ENCODE peak calls at places on chromosome 21, in six cellular contexts. V is lower lobe of right lung, A is pancreas, Z is right atrium auricular region, R is brain microvascular endothelial cell, Y is heart right ventricle. M is an unnamed sample.

GRCh38 chr21:36132691-36133090 is 2.2 kb upstream of the CBR3 start:
- DNase-seq in V (no peak), Z (no peak), R (no peak), Y (no peak), A (no peak), M (no peak)

GRCh38 chr21:17921579-17922530 is 102.7 kb upstream of the C21orf91 start:
- DNase-seq in Y (no peak), R (peak), V (no peak), Z (no peak), A (no peak), M (no peak)

GRCh38 chr21:27225142-27225541 is 258.3 kb upstream of the ADAMTS5 start:
- DNase-seq in Y (no peak), A (no peak), Z (no peak), V (no peak), R (no peak), M (no peak)

GRCh38 chr21:37862536-37862935 is 53.7 kb downstream of the KCNJ6 start:
- DNase-seq in V (no peak), A (no peak), Y (no peak), Z (no peak), R (peak), M (no peak)

GRCh38 chr21:37914211-37914900 is 1.9 kb downstream of the KCNJ6 start:
- DNase-seq in V (peak), Y (peak), Z (no peak), R (peak), A (peak), M (no peak)

GRCh38 chr21:43362306-43362927 is 64.5 kb downstream of the SIK1 start:
- DNase-seq in A (no peak), V (peak), Z (peak), Y (peak), R (peak), M (peak)

GRCh38 chr21:26389971-26390641 is 183.0 kb downstream of the CYYR1 start:
- DNase-seq in Z (no peak), V (no peak), R (peak), Y (no peak), A (no peak), M (no peak)

GRCh38 chr21:36010801-36011200 is 49.5 kb downstream of the SETD4 start:
- DNase-seq in Y (no peak), Z (no peak), R (no peak), V (no peak), A (no peak), M (no peak)

GRCh38 chr21:43598416-43599120 is 60.7 kb downstream of the HSF2BP start:
- DNase-seq in V (no peak), Y (no peak), A (no peak), R (peak), Z (no peak), M (no peak)

GRCh38 chr21:35989185-35989735 is 71.1 kb downstream of the SETD4 start:
- DNase-seq in A (no peak), V (peak), R (no peak), Y (no peak), Z (peak), M (no peak)

GRCh38 chr21:36909423-36909822 is 57.0 kb downstream of the HLCS start:
- DNase-seq in A (no peak), Z (peak), R (no peak), Y (no peak), V (no peak), M (no peak)

GRCh38 chr21:32306021-32306780 is 7.5 kb downstream of the MRAP start:
- DNase-seq in Y (no peak), V (no peak), R (peak), Z (peak), A (no peak), M (no peak)
- TF ChIP-seq CTCF in Y (peak), V (no peak), R (peak), Z (peak), A (no peak), M (peak)

DNA sequence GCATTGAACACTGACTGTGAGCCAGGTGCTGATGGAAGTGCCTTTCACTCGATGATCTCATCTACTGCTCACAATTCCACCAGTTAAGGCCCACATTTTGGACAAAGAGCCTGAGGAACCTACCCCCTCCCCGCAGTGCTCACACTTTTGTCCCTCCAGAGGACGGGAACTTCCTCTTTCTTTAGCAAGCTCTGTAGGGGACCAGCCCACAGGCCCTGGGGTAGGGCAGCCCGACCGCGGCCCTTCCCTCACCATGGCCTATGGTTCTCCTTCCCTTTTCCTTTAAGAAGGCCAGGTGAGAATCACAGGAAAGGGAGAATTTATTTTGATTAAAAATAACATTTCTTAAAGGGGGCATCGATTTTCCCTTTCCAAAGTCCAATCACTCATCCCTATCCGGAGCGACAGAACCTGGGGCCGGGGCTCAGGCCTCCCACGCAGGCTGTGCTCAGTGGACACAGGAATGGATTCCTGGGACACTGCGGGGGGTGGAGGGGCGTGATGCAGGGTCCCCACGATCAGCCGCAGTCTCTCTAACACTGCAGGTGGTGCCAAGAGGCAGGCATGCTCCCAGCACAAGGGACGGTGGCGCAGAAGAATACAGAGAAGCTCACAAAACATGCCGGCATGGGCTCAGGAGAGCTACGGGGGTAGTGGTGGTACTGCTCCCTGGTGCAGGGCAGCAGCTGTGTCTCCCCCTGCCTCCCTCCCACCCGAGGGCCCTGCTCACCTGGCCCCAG is 8.9 kb upstream of the KCNE1 start:
- DNase-seq in Y (peak), R (no peak), Z (no peak), V (peak), A (no peak), M (no peak)
- H3K27ac ChIP-seq in Y (no peak), R (no peak), Z (no peak), V (peak), A (no peak), M (peak)

DNA sequence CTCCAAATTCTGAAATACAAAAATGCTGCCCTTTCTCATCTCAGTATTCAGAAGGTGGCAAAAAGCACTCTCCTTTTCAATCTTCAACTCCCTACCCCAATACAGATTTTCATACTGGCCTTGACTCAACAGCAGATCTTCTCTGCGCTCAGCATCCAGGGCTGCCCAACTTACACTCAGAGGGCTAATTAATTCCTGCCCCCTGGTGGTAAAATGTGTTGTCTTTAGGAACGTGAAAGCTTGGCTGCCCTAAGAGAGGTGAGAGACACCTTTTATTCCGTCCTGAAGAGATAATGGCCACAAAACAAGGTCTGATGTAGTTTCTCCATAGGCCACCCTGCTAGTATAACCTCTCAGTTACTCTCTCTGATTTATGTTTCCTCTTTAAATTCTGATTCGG is 25.0 kb downstream of the KRTAP24-1 start:
- DNase-seq in R (peak), Z (no peak), V (no peak), A (no peak), Y (no peak), M (no peak)
- TF ChIP-seq CTCF in R (peak), Z (peak), V (no peak), A (no peak), Y (peak), M (no peak)

GRCh38 chr21:33300701-33301631 is 23.8 kb upstream of the IFNAR1 start:
- DNase-seq in Z (no peak), V (no peak), A (no peak), R (no peak), Y (no peak), M (no peak)
- H3K27ac ChIP-seq in Z (peak), V (peak), A (peak), R (no peak), Y (peak), M (peak)

GRCh38 chr21:15061284-15061683 is 3.5 kb downstream of the NRIP1 start:
- DNase-seq in Z (no peak), R (no peak), V (no peak), A (no peak), Y (no peak), M (no peak)

GRCh38 chr21:15059397-15059796 is 5.4 kb downstream of the NRIP1 start:
- DNase-seq in Y (no peak), Z (no peak), A (no peak), V (no peak), R (no peak), M (no peak)

GRCh38 chr21:15062566-15062965 is 2.2 kb downstream of the NRIP1 start:
- DNase-seq in A (no peak), V (no peak), R (no peak), Z (no peak), Y (no peak), M (no peak)

GRCh38 chr21:15061747-15062146 is 3.1 kb downstream of the NRIP1 start:
- DNase-seq in R (no peak), V (no peak), A (no peak), Z (no peak), Y (no peak), M (no peak)

GRCh38 chr21:15060776-15061175 is 4.0 kb downstream of the NRIP1 start:
- DNase-seq in R (peak), Y (no peak), V (no peak), Z (no peak), A (no peak), M (no peak)
- TF ChIP-seq CTCF in R (no peak), Y (no peak), V (no peak), Z (no peak), A (no peak), M (no peak)

GRCh38 chr21:14736162-14736561 is 190.0 kb upstream of the SAMSN1 start:
- DNase-seq in Y (no peak), A (no peak), Z (no peak), V (no peak), R (no peak), M (no peak)
- H3K27ac ChIP-seq in Y (no peak), A (no peak), Z (no peak), V (no peak), R (no peak), M (no peak)

GRCh38 chr21:45834026-45834715 is 147.4 kb upstream of the COL6A1 start:
- DNase-seq in A (no peak), Z (no peak), Y (no peak), V (no peak), R (no peak), M (no peak)
- TF ChIP-seq CTCF in A (no peak), Z (no peak), Y (no peak), V (no peak), R (no peak), M (no peak)

M was measured in ascending aorta.